ENCODE peak calls at places on chromosomes 11 and 22, in four cellular contexts. Y is stimulated activated CD4-positive, alpha-beta T cell treated with anti-CD3 and anti-CD28 coated beads, Interleukin-2, amount 100 ng/mL, for 48 hours; V is choroid plexus epithelial cell; H is fibroblast of the conjunctiva. C is an unnamed sample.

GRCh38 chr22:45868586-45869443 is 108.1 kb downstream of the WNT7B start:
- DNase-seq in Y (no peak), V (no peak), H (no peak), C (no peak)

GRCh38 chr11:119459293-119459976 is 36.5 kb upstream of the THY1 start:
- DNase-seq in Y (no peak), V (no peak), H (no peak), C (no peak)

GRCh38 chr22:39789794-39790193 is 103.8 kb downstream of the ENTHD1 start:
- DNase-seq in Y (no peak), V (no peak), H (no peak), C (no peak)

GRCh38 chr11:47714554-47715081 is 551 bp downstream of the AGBL2 start:
- DNase-seq in Y (no peak), V (peak), H (no peak), C (no peak)

GRCh38 chr22:29715240-29715639 is 4.6 kb upstream of the CABP7 start:
- DNase-seq in Y (no peak), V (no peak), H (no peak), C (no peak)

GRCh38 chr11:74818283-74818946 is 69.8 kb downstream of the RNF169 start:
- DNase-seq in Y (no peak), V (no peak), H (no peak), C (no peak)

GRCh38 chr11:78181155-78181554 is 7.3 kb downstream of the KCTD21 start:
- DNase-seq in Y (no peak), V (peak), H (no peak), C (no peak)

GRCh38 chr11:65448418-65449196 is 26.0 kb downstream of the NEAT1 start:
- DNase-seq in Y (no peak), V (peak), H (no peak), C (no peak)

C was measured in stimulated activated naive B cell treated with anti-CD40 and anti-IgM and Interleukin-4, amounts not matched to agents 10 μg/mL and 1 μg/mL and 100 μg/mL, for 72 hours.